ENCODE peak calls at places on chromosomes 7 and 10, in nine cellular contexts. K is pancreas, U is fibroblast of lung, G is GM12865, M is RWPE1, V is endothelial cell, I is Calu3, N is neural crest cell, C is cardiac fibroblast. H is an unnamed sample.

GRCh38 chr10:11048707-11049296 is 31.1 kb downstream of the CELF2 start:
- DNase-seq in K (no peak), U (no peak), G (no peak), M (no peak), V (no peak), I (no peak), N (no peak), C (no peak), H (no peak)

GRCh38 chr10:115957010-115957395 is 316.0 kb downstream of the GFRA1 start:
- DNase-seq in K (no peak), U (no peak), G (no peak), M (no peak), V (no peak), I (no peak), N (no peak), C (no peak), H (no peak)

GRCh38 chr7:129452589-129453231 is 18.5 kb downstream of the STRIP2 start:
- DNase-seq in K (no peak), U (no peak), G (no peak), M (no peak), V (no peak), I (no peak), N (no peak), C (no peak), H (no peak)

GRCh38 chr10:98748298-98748697 is 301.6 kb upstream of the HPS1 start:
- DNase-seq in K (no peak), U (peak; percentile 58), G (peak; percentile 42), M (peak; percentile 8), V (peak; percentile 47), I (peak; percentile 17), N (peak; percentile 7), C (peak; percentile 28), H (peak; percentile 62)

GRCh38 chr10:33963656-33964175 is 629.2 kb upstream of the NRP1 start:
- DNase-seq in K (no peak), U (peak; percentile 37), G (no peak), M (no peak), V (no peak), I (no peak), N (no peak), C (no peak), H (no peak)

GRCh38 chr10:73924935-73925334 is 14.0 kb downstream of the PLAU start:
- DNase-seq in K (no peak), U (no peak), G (no peak), M (no peak), V (no peak), I (no peak), N (no peak), C (no peak), H (no peak)

GRCh38 chr10:22022257-22023051 is 18.9 kb upstream of the DNAJC1 start:
- DNase-seq in K (no peak), U (peak; percentile 88), G (no peak), M (no peak), V (no peak), I (no peak), N (no peak), C (peak; percentile 86), H (no peak)

GRCh38 chr10:35554461-35555056 is 50.6 kb upstream of the GJD4 start:
- DNase-seq in K (no peak), U (no peak), G (peak; percentile 10), M (no peak), V (no peak), I (no peak), N (no peak), C (no peak), H (no peak)

GRCh38 chr7:45133877-45134276 is 22.4 kb upstream of the TBRG4 start:
- DNase-seq in K (no peak), U (no peak), G (no peak), M (no peak), V (no peak), I (no peak), N (no peak), C (no peak), H (no peak)

GRCh38 chr7:74039337-74039736 is 11.4 kb downstream of the ELN start:
- DNase-seq in K (peak; percentile 8), U (no peak), G (no peak), M (no peak), V (no peak), I (no peak), N (no peak), C (no peak), H (peak; percentile 30)

GRCh38 chr7:24842449-24843241 is 85.4 kb upstream of the GSDME start:
- DNase-seq in K (no peak), U (no peak), G (peak; percentile 68), M (no peak), V (no peak), I (peak; percentile 50), N (no peak), C (no peak), H (no peak)

GRCh38 chr7:139853576-139854511 is 24.8 kb downstream of the TBXAS1 start:
- DNase-seq in K (no peak), U (peak; percentile 90), G (no peak), M (peak; percentile 45), V (no peak), I (no peak), N (no peak), C (peak; percentile 95), H (peak; percentile 99)

GRCh38 chr7:27678617-27679260 is 16.1 kb upstream of the HIBADH start:
- DNase-seq in K (no peak), U (peak; percentile 19), G (no peak), M (peak; percentile 41), V (no peak), I (no peak), N (no peak), C (no peak), H (no peak)

GRCh38 chr10:122162566-122163181 is 108.4 kb upstream of the BTBD16 start:
- DNase-seq in K (no peak), U (no peak), G (no peak), M (no peak), V (peak; percentile 40), I (no peak), N (peak; percentile 24), C (no peak), H (no peak)

GRCh38 chr7:99855236-99855635 is 21.6 kb downstream of the OR2AE1 start:
- DNase-seq in K (no peak), U (no peak), G (no peak), M (no peak), V (no peak), I (no peak), N (no peak), C (no peak), H (no peak)

GRCh38 chr7:37988721-37989650 is 68.5 kb downstream of the EPDR1 start:
- DNase-seq in K (peak; percentile 27), U (no peak), G (no peak), M (no peak), V (no peak), I (no peak), N (no peak), C (no peak), H (no peak)

GRCh38 chr7:112481833-112482669 is 1.3 kb downstream of the LSMEM1 start:
- DNase-seq in K (no peak), U (peak; percentile 90), G (no peak), M (peak; percentile 82), V (no peak), I (peak; percentile 41), N (no peak), C (peak; percentile 74), H (peak; percentile 93)

GRCh38 chr10:132865851-132866600 is 76.3 kb downstream of the CFAP46 start:
- DNase-seq in K (no peak), U (no peak), G (no peak), M (no peak), V (no peak), I (no peak), N (no peak), C (no peak), H (no peak)

GRCh38 chr10:55174419-55174818 is 373.4 kb upstream of the PCDH15 start:
- DNase-seq in K (no peak), U (no peak), G (no peak), M (no peak), V (no peak), I (peak; percentile 14), N (no peak), C (no peak), H (peak; percentile 13)

DNA sequence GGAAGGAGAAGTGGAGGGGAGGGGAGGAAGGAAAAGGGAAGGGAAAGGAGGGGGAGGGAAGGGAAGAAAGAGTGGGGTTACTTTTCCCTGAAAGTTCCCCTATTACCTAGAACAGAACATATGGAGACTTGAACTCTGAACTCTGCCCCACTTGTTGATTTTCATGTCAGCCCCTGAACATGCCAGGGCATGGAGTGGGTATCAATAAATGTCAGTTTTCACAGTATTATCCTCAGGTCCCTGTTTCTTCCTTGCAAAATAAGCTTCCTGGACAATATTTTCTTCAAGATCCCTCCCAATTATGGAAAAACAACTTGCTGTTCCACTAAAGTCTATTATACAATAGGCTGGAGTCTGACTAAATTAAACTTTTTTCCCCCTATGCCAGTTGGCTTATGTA is 46.9 kb upstream of the LYZL1 start:
- DNase-seq in K (no peak), U (no peak), G (no peak), M (no peak), V (no peak), I (no peak), N (no peak), C (no peak), H (no peak)
- TF ChIP-seq CTCF in K (no peak), U (no peak), G (no peak), M (no peak), V (no peak), I (no peak), N (no peak), C (no peak), H (no peak)

GRCh38 chr7:82017334-82017943 is 247.6 kb upstream of the HGF start:
- DNase-seq in K (no peak), U (peak; percentile 74), G (peak; percentile 22), M (peak; percentile 40), V (no peak), I (no peak), N (no peak), C (peak; percentile 68), H (peak; percentile 28)
- TF ChIP-seq CTCF in K (no peak), U (peak; percentile 55), G (peak; percentile 35), M (peak; percentile 62), V (peak; percentile 52), I (no peak), N (peak; percentile 76), C (peak; percentile 54), H (peak; percentile 28)

DNA sequence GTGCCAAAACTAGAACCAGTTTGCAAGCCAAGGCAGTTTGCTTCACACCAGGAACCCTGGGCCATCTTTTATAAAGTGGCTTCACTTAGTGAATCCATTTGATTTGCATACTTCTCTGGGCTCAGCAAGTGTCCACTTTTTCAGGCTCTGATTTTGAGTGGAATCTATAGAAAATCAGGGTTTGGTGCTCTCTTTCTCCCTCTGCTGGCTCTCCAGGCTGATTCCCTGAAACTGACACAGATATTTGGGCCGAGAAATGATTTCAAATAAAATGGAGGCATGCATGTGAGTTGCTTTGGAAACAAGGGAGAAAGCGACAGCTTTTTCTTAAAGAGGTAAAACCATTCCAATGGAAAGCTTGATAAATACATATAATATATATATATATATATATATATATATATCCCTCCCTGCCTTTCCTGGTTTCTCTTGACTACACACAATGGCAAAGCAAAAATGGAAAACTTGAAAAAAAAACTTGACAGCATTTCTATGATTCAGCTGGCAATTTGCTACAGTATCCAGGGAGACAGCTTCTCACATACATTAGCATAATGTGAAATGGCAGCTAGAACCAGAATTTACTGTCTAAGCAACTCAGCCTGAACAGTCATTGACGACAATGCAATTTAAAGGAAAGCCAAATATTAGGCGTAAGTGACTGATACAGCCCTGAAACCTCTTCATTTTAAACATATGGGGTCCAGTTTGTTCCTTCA is 188.4 kb downstream of the TMEM178B start:
- DNase-seq in K (no peak), U (peak; percentile 2), G (no peak), M (no peak), V (peak; percentile 21), I (no peak), N (peak; percentile 18), C (no peak), H (no peak)
- TF ChIP-seq CTCF in K (no peak), U (peak; percentile 12), G (no peak), M (no peak), V (peak; percentile 23), I (no peak), N (peak; percentile 51), C (peak; percentile 32), H (peak; percentile 10)

GRCh38 chr7:16431646-16432424 is 10.5 kb upstream of the CRPPA start:
- DNase-seq in K (peak; percentile 34), U (peak; percentile 53), G (peak; percentile 24), M (peak; percentile 50), V (peak; percentile 38), I (peak; percentile 55), N (peak; percentile 12), C (no peak), H (peak; percentile 62)
- TF ChIP-seq CTCF in K (peak; percentile 19), U (peak; percentile 42), G (no peak), M (peak; percentile 20), V (no peak), I (no peak), N (peak; percentile 59), C (peak; percentile 29), H (peak; percentile 45)